ENCODE peak calls at places on chromosomes 12 and 14, in ten cellular contexts. H, Y, M, U, O, R, Q, D, K and V are unnamed samples.

GRCh38 chr12:79451365-79451764 is 239.4 kb downstream of the PAWR start:
- DNase-seq in H (no peak), Y (no peak), M (no peak), U (no peak), O (no peak), R (no peak), Q (no peak), D (no peak), K (no peak), V (no peak)

GRCh38 chr14:68780358-68781160 is 12.3 kb downstream of the ZFP36L1 start:
- DNase-seq in H (peak; percentile 82), Y (peak; percentile 66), M (no peak), U (peak; percentile 51), O (peak; percentile 69), R (no peak), Q (peak; percentile 75), D (peak; percentile 33), K (peak; percentile 35), V (no peak)

GRCh38 chr14:40240456-40240855 is 808.2 kb upstream of the FBXO33 start:
- DNase-seq in H (no peak), Y (no peak), M (no peak), U (no peak), O (no peak), R (no peak), Q (no peak), D (no peak), K (no peak), V (no peak)

GRCh38 chr12:88493651-88494050 is 86.6 kb downstream of the KITLG start:
- DNase-seq in H (no peak), Y (no peak), M (no peak), U (no peak), O (no peak), R (no peak), Q (no peak), D (no peak), K (no peak), V (no peak)

GRCh38 chr12:106078358-106079025 is 60.3 kb downstream of the NUAK1 start:
- DNase-seq in H (no peak), Y (no peak), M (no peak), U (no peak), O (no peak), R (no peak), Q (peak; percentile 72), D (no peak), K (no peak), V (no peak)

GRCh38 chr14:32186248-32186647 is 15.6 kb upstream of the RNU6-7 start:
- DNase-seq in H (no peak), Y (no peak), M (no peak), U (no peak), O (no peak), R (no peak), Q (no peak), D (no peak), K (no peak), V (no peak)

GRCh38 chr14:69543341-69544249 is 31.1 kb downstream of the CCDC177 start:
- DNase-seq in H (peak; percentile 74), Y (peak; percentile 46), M (no peak), U (peak; percentile 61), O (peak; percentile 76), R (peak; percentile 48), Q (peak; percentile 68), D (no peak), K (peak; percentile 44), V (no peak)

GRCh38 chr14:67413806-67414769 is 2.1 kb upstream of the PLEK2 start:
- DNase-seq in H (no peak), Y (no peak), M (no peak), U (no peak), O (no peak), R (peak; percentile 88), Q (no peak), D (no peak), K (no peak), V (no peak)

GRCh38 chr12:3084742-3085141 is 7.6 kb downstream of the TSPAN9 start:
- DNase-seq in H (no peak), Y (no peak), M (peak; percentile 48), U (peak; percentile 80), O (no peak), R (no peak), Q (no peak), D (no peak), K (no peak), V (no peak)

GRCh38 chr14:46782281-46782680 is 130.7 kb upstream of the RPL10L start:
- DNase-seq in H (no peak), Y (no peak), M (no peak), U (no peak), O (no peak), R (no peak), Q (no peak), D (no peak), K (no peak), V (no peak)

GRCh38 chr12:111643428-111643826 is 42.3 kb downstream of the BRAP start:
- DNase-seq in H (no peak), Y (peak; percentile 75), M (no peak), U (no peak), O (no peak), R (no peak), Q (peak; percentile 38), D (no peak), K (no peak), V (no peak)

GRCh38 chr14:76456200-76456599 is 80.3 kb downstream of the ESRRB start:
- DNase-seq in H (no peak), Y (no peak), M (peak; percentile 33), U (peak; percentile 82), O (no peak), R (peak; percentile 28), Q (peak; percentile 35), D (peak; percentile 0), K (peak; percentile 53), V (no peak)

GRCh38 chr12:117134059-117134458 is 34.8 kb upstream of the TESC start:
- DNase-seq in H (no peak), Y (no peak), M (no peak), U (no peak), O (no peak), R (no peak), Q (no peak), D (peak; percentile 51), K (no peak), V (no peak)

GRCh38 chr12:101619026-101619827 is 24.5 kb downstream of the MYBPC1 start:
- DNase-seq in H (no peak), Y (no peak), M (no peak), U (no peak), O (no peak), R (no peak), Q (no peak), D (no peak), K (no peak), V (no peak)

GRCh38 chr12:106863185-106863584 is 88.7 kb downstream of the RIC8B start:
- DNase-seq in H (no peak), Y (no peak), M (no peak), U (no peak), O (no peak), R (no peak), Q (no peak), D (no peak), K (no peak), V (no peak)

GRCh38 chr14:39023939-39024871 is 78.8 kb downstream of the SEC23A start:
- DNase-seq in H (no peak), Y (no peak), M (no peak), U (no peak), O (no peak), R (no peak), Q (no peak), D (no peak), K (no peak), V (no peak)

GRCh38 chr14:52267501-52268190 is at the start of gene PTGDR:
- DNase-seq in H (no peak), Y (peak; percentile 30), M (no peak), U (peak; percentile 70), O (peak; percentile 64), R (no peak), Q (no peak), D (no peak), K (no peak), V (peak; percentile 59)
- H3K4me3 ChIP-seq in H (peak within 1 kb of the TSS; percentile 53), Y (peak within 1 kb of the TSS; percentile 43), M (peak within 1 kb of the TSS; percentile 49), U (peak within 1 kb of the TSS; percentile 63), O (peak within 1 kb of the TSS; percentile 47), R (no peak within 1 kb of the TSS), Q (no peak within 1 kb of the TSS), D (peak within 1 kb of the TSS; percentile 53), K (peak within 1 kb of the TSS; percentile 17), V (peak within 1 kb of the TSS; percentile 64)

GRCh38 chr14:104563191-104563741 is 16.3 kb upstream of the C14orf180 start:
- DNase-seq in H (no peak), Y (no peak), M (no peak), U (no peak), O (no peak), R (no peak), Q (no peak), D (no peak), K (no peak), V (no peak)
- H3K4me1 ChIP-seq in H (peaks cover 14% of the 10 kb centered on the region), Y (no peaks in the 10 kb centered on the region), M (no peaks in the 10 kb centered on the region), U (peaks cover 7% of the 10 kb centered on the region), O (no peaks in the 10 kb centered on the region), R (no peaks in the 10 kb centered on the region), Q (no peaks in the 10 kb centered on the region), D (no peaks in the 10 kb centered on the region), K (peaks cover 3% of the 10 kb centered on the region), V (no peaks in the 10 kb centered on the region)

GRCh38 chr14:21385170-21385904 is 1.5 kb upstream of the SUPT16H start:
- DNase-seq in H (no peak), Y (no peak), M (no peak), U (peak; percentile 8), O (no peak), R (no peak), Q (no peak), D (no peak), K (no peak), V (no peak)
- H3K4me3 ChIP-seq in H (no peak overlapping the region), Y (no peak overlapping the region), M (no peak overlapping the region), U (peak overlapping the region; percentile 79), O (no peak overlapping the region), R (no peak overlapping the region), Q (no peak overlapping the region), D (no peak overlapping the region), K (no peak overlapping the region), V (no peak overlapping the region)

GRCh38 chr12:118711185-118711584 is 270.2 kb upstream of the SRRM4 start:
- DNase-seq in H (no peak), Y (no peak), M (no peak), U (no peak), O (no peak), R (no peak), Q (no peak), D (no peak), K (no peak), V (no peak)

GRCh38 chr12:118715647-118716046 is 265.7 kb upstream of the SRRM4 start:
- DNase-seq in H (no peak), Y (no peak), M (no peak), U (no peak), O (no peak), R (no peak), Q (no peak), D (no peak), K (no peak), V (no peak)

GRCh38 chr12:118714051-118714460 is 267.3 kb upstream of the SRRM4 start:
- DNase-seq in H (no peak), Y (no peak), M (peak; percentile 57), U (peak; percentile 85), O (no peak), R (peak; percentile 34), Q (no peak), D (no peak), K (peak; percentile 45), V (no peak)

DNA sequence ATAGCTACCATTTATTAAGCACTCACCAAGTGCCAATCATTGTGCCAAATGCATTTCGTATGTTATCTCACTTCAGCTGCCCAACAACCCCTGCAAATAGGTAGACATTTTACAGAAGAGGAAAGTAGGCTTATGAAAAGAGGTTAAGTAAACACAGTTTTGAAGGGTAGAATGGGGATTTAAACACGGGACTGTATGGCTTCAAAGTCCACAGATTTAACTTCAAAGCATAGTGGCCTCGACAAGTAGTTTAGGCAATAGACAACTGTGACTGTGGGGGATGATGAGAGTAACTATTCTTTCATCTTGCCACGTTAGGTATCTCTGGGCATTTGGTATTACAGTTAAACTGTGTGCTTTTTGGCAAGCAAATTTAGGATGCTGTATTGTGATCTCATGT is 266.8 kb upstream of the SRRM4 start:
- DNase-seq in H (no peak), Y (no peak), M (no peak), U (no peak), O (no peak), R (no peak), Q (no peak), D (no peak), K (peak; percentile 34), V (no peak)
- H3K4me1 ChIP-seq in H (no peaks in the 10 kb centered on the region), Y (no peaks in the 10 kb centered on the region), M (no peaks in the 10 kb centered on the region), U (no peaks in the 10 kb centered on the region), O (no peaks in the 10 kb centered on the region), R (no peaks in the 10 kb centered on the region), Q (no peaks in the 10 kb centered on the region), D (no peaks in the 10 kb centered on the region), K (peaks cover 21% of the 10 kb centered on the region), V (no peaks in the 10 kb centered on the region)